ENCODE peak calls at places on chromosome 11, in four cellular contexts. J is brain microvascular endothelial cell, O is choroid plexus epithelial cell, U is glutamatergic neuron. X is an unnamed sample.

GRCh38 chr11:121446752-121447156 is 5.4 kb upstream of the SORL1 start:
- DNase-seq in J (no peak), O (peak), U (no peak), X (no peak)

GRCh38 chr11:75454987-75455386 is 22.0 kb upstream of the KLHL35 start:
- DNase-seq in J (no peak), O (no peak), U (no peak), X (no peak)

GRCh38 chr11:102456381-102456780 is 3.8 kb upstream of the TMEM123 start:
- DNase-seq in J (no peak), O (peak), U (no peak), X (no peak)

GRCh38 chr11:121965330-121965729 is 150.7 kb downstream of the BLID start:
- DNase-seq in J (peak), O (peak), U (no peak), X (no peak)

GRCh38 chr11:113901141-113901540 is 3.5 kb upstream of the HTR3B start:
- DNase-seq in J (no peak), O (no peak), U (no peak), X (no peak)

GRCh38 chr11:134532921-134533421 is 120.9 kb upstream of the B3GAT1 start:
- DNase-seq in J (no peak), O (no peak), U (peak), X (no peak)

GRCh38 chr11:84793318-84793717 is 833.8 kb downstream of the DLG2 start:
- DNase-seq in J (no peak), O (no peak), U (no peak), X (no peak)

GRCh38 chr11:118447423-118447822 is 11.1 kb downstream of the KMT2A start:
- DNase-seq in J (no peak), O (no peak), U (no peak), X (no peak)

GRCh38 chr11:2578934-2579280 is 120.9 kb downstream of the KCNQ1OT1 start:
- DNase-seq in J (no peak), O (no peak), U (no peak), X (no peak)

GRCh38 chr11:3905080-3905953 is 49.9 kb downstream of the STIM1 start:
- DNase-seq in J (peak), O (peak), U (no peak), X (no peak)

GRCh38 chr11:106853850-106854401 is 164.3 kb downstream of the GUCY1A2 start:
- DNase-seq in J (no peak), O (no peak), U (no peak), X (no peak)

GRCh38 chr11:92332986-92333385 is 108.4 kb downstream of the FAT3 start:
- DNase-seq in J (peak), O (peak), U (no peak), X (no peak)

GRCh38 chr11:33463059-33463458 is 205.9 kb downstream of the HIPK3 start:
- DNase-seq in J (peak), O (peak), U (no peak), X (no peak)

GRCh38 chr11:92286718-92287117 is 62.1 kb downstream of the FAT3 start:
- DNase-seq in J (no peak), O (no peak), U (no peak), X (no peak)

GRCh38 chr11:21646351-21646750 is 546.5 kb upstream of the ANO5 start:
- DNase-seq in J (no peak), O (no peak), U (no peak), X (no peak)

GRCh38 chr11:2097356-2097997 is 41.7 kb downstream of the IGF2 start:
- DNase-seq in J (peak), O (peak), U (no peak), X (peak)

GRCh38 chr11:45666648-45667642 is 1.5 kb upstream of the CHST1 start:
- DNase-seq in J (no peak), O (no peak), U (no peak), X (no peak)

GRCh38 chr11:74570266-74571061 is 21.9 kb upstream of the POLD3 start:
- DNase-seq in J (peak), O (peak), U (peak), X (peak)

GRCh38 chr11:120098503-120099054 is 39.3 kb downstream of the TRIM29 start:
- DNase-seq in J (no peak), O (no peak), U (no peak), X (no peak)

GRCh38 chr11:75463106-75463774 is 30.2 kb upstream of the KLHL35 start:
- DNase-seq in J (no peak), O (no peak), U (no peak), X (no peak)

GRCh38 chr11:117045196-117045595 is 53.0 kb downstream of the SIK3 start:
- DNase-seq in J (no peak), O (peak), U (no peak), X (no peak)

GRCh38 chr11:119975561-119976152 is 162.3 kb downstream of the TRIM29 start:
- DNase-seq in J (no peak), O (no peak), U (peak), X (no peak)

GRCh38 chr11:34192481-34193401 is 87.3 kb downstream of the NAT10 start:
- DNase-seq in J (peak), O (peak), U (no peak), X (no peak)

GRCh38 chr11:95230054-95231034 is 658 bp downstream of the SESN3 start:
- DNase-seq in J (peak), O (peak), U (peak), X (peak)

GRCh38 chr11:68047437-68048290 is 8.8 kb downstream of the TCIRG1 start:
- DNase-seq in J (no peak), O (no peak), U (no peak), X (no peak)

GRCh38 chr11:33234397-33235168 is 22.6 kb upstream of the HIPK3 start:
- DNase-seq in J (no peak), O (no peak), U (no peak), X (no peak)

GRCh38 chr11:3944198-3944597 is 88.7 kb downstream of the STIM1 start:
- DNase-seq in J (no peak), O (no peak), U (no peak), X (no peak)

GRCh38 chr11:4882543-4882942 is 843 bp downstream of the OR51T1 start:
- DNase-seq in J (no peak), O (no peak), U (no peak), X (no peak)

GRCh38 chr11:121329786-121330395 is 37.3 kb downstream of the SC5D start:
- DNase-seq in J (no peak), O (no peak), U (no peak), X (no peak)

GRCh38 chr11:16347928-16348685 is 8.2 kb downstream of the SOX6 start:
- DNase-seq in J (no peak), O (no peak), U (no peak), X (no peak)

GRCh38 chr11:109939176-109939810 is 153.9 kb upstream of the ZC3H12C start:
- DNase-seq in J (peak), O (peak), U (no peak), X (no peak)

GRCh38 chr11:59097113-59097708 is 9.8 kb upstream of the FAM111B start:
- DNase-seq in J (peak), O (peak), U (peak), X (peak)

GRCh38 chr11:122656073-122656630 is 630 bp downstream of the UBASH3B start:
- DNase-seq in J (no peak), O (peak), U (peak), X (peak)

GRCh38 chr11:78228467-78228866 is 39.7 kb downstream of the USP35 start:
- DNase-seq in J (peak), O (peak), U (no peak), X (no peak)

GRCh38 chr11:114262681-114263509 is 33.3 kb upstream of the NNMT start:
- DNase-seq in J (peak), O (peak), U (peak), X (peak)

GRCh38 chr11:82356316-82356715 is 377.3 kb downstream of the FAM181B start:
- DNase-seq in J (no peak), O (no peak), U (no peak), X (no peak)

GRCh38 chr11:128135451-128135850 is 451.9 kb downstream of the ETS1 start:
- DNase-seq in J (no peak), O (peak), U (no peak), X (no peak)

DNA sequence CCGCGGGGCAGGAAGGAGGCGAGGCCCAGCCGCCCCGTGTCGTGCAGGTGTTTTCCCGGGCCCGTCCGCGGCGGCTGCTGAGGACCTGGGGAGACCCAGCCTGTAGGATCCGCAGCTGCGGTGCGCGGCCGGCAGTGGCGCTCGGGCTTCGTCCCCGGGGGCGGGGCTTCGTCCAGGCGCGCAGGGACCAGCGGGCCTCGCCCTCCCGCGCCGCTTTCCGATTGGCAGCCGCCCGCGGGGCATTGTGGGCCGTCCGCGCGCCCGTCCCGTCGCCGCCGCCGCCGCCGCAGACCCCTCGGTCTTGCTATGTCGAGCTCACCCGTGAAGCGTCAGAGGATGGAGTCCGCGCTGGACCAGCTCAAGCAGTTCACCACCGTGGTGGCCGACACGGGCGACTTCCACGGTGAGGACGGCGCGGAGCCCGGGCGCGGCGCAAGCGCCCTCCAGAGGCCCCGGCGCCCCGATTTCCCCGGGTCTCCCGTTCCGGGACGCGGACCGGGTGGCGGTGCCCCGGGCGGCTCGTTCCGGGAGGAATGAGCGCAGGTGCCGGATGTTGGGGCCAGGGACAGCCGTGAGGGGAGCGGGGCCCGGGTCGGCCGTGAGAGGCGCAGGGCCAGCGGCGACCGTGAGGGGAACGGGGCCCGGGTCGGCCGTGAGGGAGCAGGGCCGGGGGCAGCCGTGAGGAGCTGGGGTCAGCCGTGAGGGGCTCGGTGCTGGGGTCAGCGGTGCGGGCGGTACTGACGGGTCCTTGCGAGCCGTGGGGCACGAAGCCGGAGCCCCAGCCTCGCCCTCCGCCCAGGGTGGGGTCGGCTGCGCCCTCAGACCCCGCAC is at the start of gene TALDO1:
- DNase-seq in J (peak), O (peak), U (peak), X (peak)
- TF ChIP-seq CTCF in J (peak), O (peak), U (no peak), X (peak)

GRCh38 chr11:70421123-70421522 is 22.8 kb downstream of the CTTN start:
- DNase-seq in J (no peak), O (peak), U (no peak), X (no peak)

GRCh38 chr11:70428701-70429427 is 30.5 kb downstream of the CTTN start:
- DNase-seq in J (no peak), O (no peak), U (no peak), X (no peak)

GRCh38 chr11:70422692-70423522 is 24.6 kb downstream of the CTTN start:
- DNase-seq in J (no peak), O (no peak), U (no peak), X (no peak)

GRCh38 chr11:70423523-70424505 is 25.5 kb downstream of the CTTN start:
- DNase-seq in J (peak), O (peak), U (no peak), X (no peak)

GRCh38 chr11:70424765-70425164 is 26.4 kb downstream of the CTTN start:
- DNase-seq in J (no peak), O (no peak), U (no peak), X (no peak)
- TF ChIP-seq CTCF in J (no peak), O (no peak), U (no peak), X (no peak)

GRCh38 chr11:93921695-93922468 is 71.5 kb upstream of the VSTM5 start:
- DNase-seq in J (peak), O (peak), U (peak), X (peak)
- TF ChIP-seq CTCF in J (peak), O (peak), U (peak), X (peak)

GRCh38 chr11:8318536-8318935 is 54.9 kb upstream of the LMO1 start:
- DNase-seq in J (no peak), O (no peak), U (peak), X (no peak)
- TF ChIP-seq CTCF in J (peak), O (peak), U (peak), X (peak)

GRCh38 chr11:64092761-64093136 is 57.0 kb downstream of the FLRT1 start:
- DNase-seq in J (no peak), O (no peak), U (no peak), X (no peak)

GRCh38 chr11:64095286-64095825 is 59.6 kb downstream of the FLRT1 start:
- DNase-seq in J (no peak), O (no peak), U (no peak), X (no peak)

GRCh38 chr11:64093233-64094039 is 57.7 kb downstream of the FLRT1 start:
- DNase-seq in J (no peak), O (peak), U (no peak), X (no peak)

GRCh38 chr11:64095949-64096348 is 60.2 kb downstream of the FLRT1 start:
- DNase-seq in J (no peak), O (no peak), U (no peak), X (no peak)

GRCh38 chr11:64094463-64095223 is 58.9 kb downstream of the FLRT1 start:
- DNase-seq in J (peak), O (peak), U (no peak), X (no peak)
- TF ChIP-seq CTCF in J (no peak), O (no peak), U (no peak), X (no peak)

X was measured in neural crest cell.